ENCODE peak calls at places on chromosome 19, in four cellular contexts. V is activated gamma-delta T cell treated with Interleukin-2 at 50 U/mL for 16 hours, F is dorsolateral prefrontal cortex, Z is SHP77. M is an unnamed sample.

GRCh38 chr19:16903347-16903746 is 14.5 kb downstream of the F2RL3 start:
- DNase-seq in V (no peak), F (no peak), Z (no peak), M (no peak)

GRCh38 chr19:38596057-38596981 is 21.4 kb downstream of the MAP4K1 start:
- DNase-seq in V (no peak), F (no peak), Z (peak; percentile 80), M (peak; percentile 86)

GRCh38 chr19:6250024-6250605 is 29.7 kb downstream of the MLLT1 start:
- DNase-seq in V (no peak), F (no peak), Z (no peak), M (no peak)

GRCh38 chr19:16216744-16217670 is 19.3 kb downstream of the AP1M1 start:
- DNase-seq in V (peak; percentile 29), F (no peak), Z (no peak), M (no peak)

GRCh38 chr19:56076413-56076998 is 44.6 kb downstream of the ZNF787 start:
- DNase-seq in V (peak; percentile 38), F (no peak), Z (peak; percentile 24), M (peak; percentile 31)

GRCh38 chr19:50567882-50568281 is 353 bp downstream of the LRRC4B start:
- DNase-seq in V (no peak), F (no peak), Z (no peak), M (no peak)

GRCh38 chr19:47027586-47028371 is 8.1 kb downstream of the NPAS1 start:
- DNase-seq in V (no peak), F (no peak), Z (no peak), M (no peak)

GRCh38 chr19:17125052-17125727 is 49.6 kb downstream of the MYO9B start:
- DNase-seq in V (no peak), F (no peak), Z (no peak), M (no peak)

GRCh38 chr19:48837586-48838191 is 1.4 kb upstream of the HSD17B14 start:
- DNase-seq in V (no peak), F (no peak), Z (no peak), M (no peak)

M was measured in NCI-H774.